ENCODE peak calls at places on chromosome 20, in six cellular contexts. X is heart right ventricle, D is hepatocyte, L is neuronal stem cell, A is lower lobe of right lung, Q is neural progenitor cell. U is an unnamed sample.
A peak's percentile ranks its signal among the peaks of the same experiment; 100 is the strongest.

GRCh38 chr20:35311409-35311808 is 19.2 kb upstream of the FAM83C start:
- DNase-seq in X (no peak), D (no peak), L (no peak), A (no peak), Q (no peak), U (no peak)

GRCh38 chr20:21512634-21513180 is 1.2 kb downstream of the NKX2-2 start:
- DNase-seq in X (no peak), D (no peak), L (no peak), A (peak; percentile 44), Q (peak; percentile 42), U (no peak)

GRCh38 chr20:51916244-51916643 is 113.9 kb upstream of the SALL4 start:
- DNase-seq in X (no peak), D (no peak), L (no peak), A (no peak), Q (no peak), U (no peak)

GRCh38 chr20:48722002-48722731 is 105.6 kb downstream of the PREX1 start:
- DNase-seq in X (no peak), D (no peak), L (no peak), A (no peak), Q (no peak), U (no peak)

GRCh38 chr20:62732356-62732755 is 23.7 kb downstream of the NTSR1 start:
- DNase-seq in X (no peak), D (no peak), L (no peak), A (no peak), Q (no peak), U (no peak)

GRCh38 chr20:2146080-2146867 is 44.6 kb downstream of the STK35 start:
- DNase-seq in X (no peak), D (no peak), L (no peak), A (no peak), Q (no peak), U (no peak)

GRCh38 chr20:59431014-59431413 is 130.6 kb downstream of the EDN3 start:
- DNase-seq in X (no peak), D (no peak), L (no peak), A (no peak), Q (no peak), U (no peak)

GRCh38 chr20:51220293-51220706 is 197.4 kb upstream of the KCNG1 start:
- DNase-seq in X (no peak), D (peak; percentile 22), L (no peak), A (peak; percentile 61), Q (peak; percentile 62), U (no peak)

GRCh38 chr20:50048420-50049166 is 64.4 kb downstream of the UBE2V1 start:
- DNase-seq in X (no peak), D (no peak), L (no peak), A (no peak), Q (no peak), U (no peak)

GRCh38 chr20:7744411-7744810 is 195.8 kb downstream of the HAO1 start:
- DNase-seq in X (no peak), D (peak; percentile 11), L (no peak), A (no peak), Q (no peak), U (no peak)

GRCh38 chr20:36988494-36988966 is 37.0 kb upstream of the SAMHD1 start:
- DNase-seq in X (no peak), D (no peak), L (no peak), A (no peak), Q (no peak), U (no peak)

GRCh38 chr20:2101057-2101934 is at the start of gene STK35:
- DNase-seq in X (no peak), D (peak; percentile 86), L (no peak), A (no peak), Q (no peak), U (no peak)

GRCh38 chr20:2210646-2211556 is 84.9 kb upstream of the TGM3 start:
- DNase-seq in X (peak; percentile 41), D (peak; percentile 19), L (no peak), A (peak; percentile 53), Q (peak; percentile 33), U (no peak)

GRCh38 chr20:11101243-11101642 is 427.4 kb upstream of the JAG1 start:
- DNase-seq in X (no peak), D (no peak), L (no peak), A (no peak), Q (no peak), U (no peak)

GRCh38 chr20:52847029-52847660 is 125.0 kb upstream of the TSHZ2 start:
- DNase-seq in X (no peak), D (no peak), L (no peak), A (no peak), Q (no peak), U (no peak)

GRCh38 chr20:37567331-37567665 is 39.6 kb upstream of the BLCAP start:
- DNase-seq in X (no peak), D (no peak), L (no peak), A (no peak), Q (no peak), U (no peak)

GRCh38 chr20:16846011-16846410 is 97.9 kb downstream of the OTOR start:
- DNase-seq in X (no peak), D (no peak), L (no peak), A (no peak), Q (no peak), U (no peak)

GRCh38 chr20:51760905-51761544 is 7.2 kb downstream of the ATP9A start:
- DNase-seq in X (no peak), D (no peak), L (no peak), A (no peak), Q (peak; percentile 23), U (no peak)

GRCh38 chr20:63979221-63979548 is 257 bp downstream of the SAMD10 start:
- DNase-seq in X (no peak), D (no peak), L (no peak), A (no peak), Q (peak; percentile 45), U (no peak)

GRCh38 chr20:62030834-62031434 is 34.7 kb downstream of the TAF4 start:
- DNase-seq in X (no peak), D (no peak), L (no peak), A (no peak), Q (no peak), U (no peak)

GRCh38 chr20:50958733-50959542 is at the start of gene MOCS3:
- DNase-seq in X (peak; percentile 90), D (peak; percentile 91), L (no peak), A (peak; percentile 86), Q (peak; percentile 94), U (peak; percentile 95)

GRCh38 chr20:11229772-11230171 is 556.0 kb upstream of the JAG1 start:
- DNase-seq in X (peak; percentile 54), D (peak; percentile 31), L (peak; percentile 42), A (peak; percentile 57), Q (peak; percentile 37), U (no peak)

GRCh38 chr20:36307412-36308317 is 1.5 kb downstream of the DLGAP4 start:
- DNase-seq in X (no peak), D (no peak), L (no peak), A (no peak), Q (peak; percentile 40), U (no peak)

GRCh38 chr20:17664025-17664638 is 17.9 kb downstream of the RRBP1 start:
- DNase-seq in X (no peak), D (no peak), L (no peak), A (no peak), Q (no peak), U (no peak)

GRCh38 chr20:5918856-5919633 is 31.3 kb downstream of the TRMT6 start:
- DNase-seq in X (no peak), D (no peak), L (no peak), A (no peak), Q (no peak), U (no peak)

GRCh38 chr20:48689874-48690571 is 137.8 kb downstream of the PREX1 start:
- DNase-seq in X (no peak), D (no peak), L (no peak), A (no peak), Q (no peak), U (no peak)

GRCh38 chr20:45972500-45973183 is 639 bp upstream of the ZNF335 start:
- DNase-seq in X (no peak), D (no peak), L (no peak), A (peak; percentile 94), Q (no peak), U (no peak)

GRCh38 chr20:57928181-57928967 is 218.6 kb upstream of the PMEPA1 start:
- DNase-seq in X (no peak), D (no peak), L (no peak), A (no peak), Q (no peak), U (no peak)

GRCh38 chr20:57922701-57923100 is 212.9 kb upstream of the PMEPA1 start:
- DNase-seq in X (no peak), D (no peak), L (no peak), A (no peak), Q (no peak), U (no peak)

GRCh38 chr20:57932227-57932864 is 222.5 kb upstream of the PMEPA1 start:
- DNase-seq in X (no peak), D (no peak), L (no peak), A (no peak), Q (no peak), U (no peak)

GRCh38 chr20:57930328-57930727 is 220.5 kb upstream of the PMEPA1 start:
- DNase-seq in X (no peak), D (no peak), L (no peak), A (no peak), Q (peak; percentile 15), U (no peak)

DNA sequence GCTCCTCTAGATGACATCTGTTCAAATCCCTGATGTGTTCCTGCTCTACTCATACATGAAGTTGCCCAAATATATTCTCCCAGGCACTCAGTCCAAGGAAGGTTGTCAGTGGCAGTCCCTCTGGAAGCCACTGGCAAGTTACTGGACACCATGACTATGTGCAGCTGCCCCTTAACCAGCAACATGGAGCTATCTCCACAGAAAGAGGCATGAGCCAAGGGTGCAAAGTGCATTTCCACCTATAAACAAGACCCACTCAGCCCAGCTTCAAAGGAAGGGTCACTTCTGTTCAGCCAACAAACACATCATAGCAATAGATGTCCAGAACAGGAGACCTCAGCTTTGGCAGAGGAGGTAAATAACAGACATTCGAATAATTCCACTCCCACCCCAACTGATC is 217.6 kb upstream of the PMEPA1 start:
- DNase-seq in X (no peak), D (no peak), L (no peak), A (no peak), Q (no peak), U (no peak)
- H3K27me3 ChIP-seq in X (no peaks in the 10 kb centered on the region), D (no peaks in the 10 kb centered on the region), L (no peaks in the 10 kb centered on the region), A (no peaks in the 10 kb centered on the region), Q (no peaks in the 10 kb centered on the region), U (no peaks in the 10 kb centered on the region)

GRCh38 chr20:38673261-38673660 is 51.0 kb upstream of the SLC32A1 start:
- DNase-seq in X (no peak), D (no peak), L (no peak), A (no peak), Q (no peak), U (no peak)
- H3K36me3 ChIP-seq in X (no peaks in the 10 kb centered on the region), D (no peaks in the 10 kb centered on the region), L (no peaks in the 10 kb centered on the region), A (no peaks in the 10 kb centered on the region), Q (no peaks in the 10 kb centered on the region), U (no peaks in the 10 kb centered on the region)

GRCh38 chr20:33262658-33263065 is 20.4 kb upstream of the BPIFB1 start:
- DNase-seq in X (peak; percentile 11), D (peak; percentile 86), L (peak; percentile 38), A (no peak), Q (peak; percentile 86), U (no peak)
- H3K27ac ChIP-seq in X (no peak overlapping the region), D (no peak overlapping the region), L (no peak overlapping the region), A (no peak overlapping the region), Q (no peak overlapping the region), U (no peak overlapping the region)

DNA sequence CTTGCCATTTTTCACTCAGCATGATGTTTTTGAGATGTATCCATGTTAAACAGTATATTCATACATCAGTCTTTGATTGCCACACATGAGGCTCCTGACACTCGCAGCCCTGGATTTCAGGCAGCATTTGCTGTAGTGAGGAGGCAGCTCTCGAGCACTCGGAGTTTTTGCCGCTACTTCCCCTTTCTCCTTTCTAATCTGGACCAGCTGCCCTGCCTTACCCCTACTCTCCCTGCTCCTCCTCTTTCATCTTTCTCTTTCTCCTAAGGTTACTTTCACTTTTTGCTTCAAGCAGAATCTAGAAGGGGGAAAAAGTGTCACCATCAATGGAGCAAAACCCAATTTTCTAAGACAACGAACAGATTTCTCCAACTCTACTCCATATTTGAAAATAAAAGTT is 5.9 kb upstream of the CST3 start:
- DNase-seq in X (no peak), D (no peak), L (no peak), A (no peak), Q (no peak), U (no peak)
- H3K27me3 ChIP-seq in X (no peaks in the 10 kb centered on the region), D (no peaks in the 10 kb centered on the region), L (no peaks in the 10 kb centered on the region), A (no peaks in the 10 kb centered on the region), Q (no peaks in the 10 kb centered on the region), U (no peaks in the 10 kb centered on the region)

U was measured in esophagus muscularis mucosa.